ENCODE peak calls at places on chromosomes 12 and 14, in eight cellular contexts. A is left ventricle myocardium inferior; W is naive thymus-derived CD8-positive, alpha-beta T cell; Y is activated CD4-positive, alpha-beta T cell treated with anti-CD3 and anti-CD28 coated beads, Interleukin-2, amount 50 U/mL, for 4 hours; K is HTR-8/SVneo; N is amniotic stem cell; C is activated T-cell treated with anti-CD3 and anti-CD28 coated beads for 24 hours; X is upper lobe of right lung. E is an unnamed sample.

GRCh38 chr12:122226366-122227222 is 742 bp upstream of the DIABLO start:
- DNase-seq in A (no peak), W (no peak), Y (no peak), K (no peak), N (no peak), C (no peak), X (no peak), E (peak; percentile 94)

GRCh38 chr12:24304285-24304684 is 354.8 kb upstream of the SOX5 start:
- DNase-seq in A (no peak), W (no peak), Y (no peak), K (no peak), N (no peak), C (no peak), X (no peak), E (no peak)

GRCh38 chr12:122874081-122874480 is 21.8 kb downstream of the VPS37B start:
- DNase-seq in A (no peak), W (peak; percentile 63), Y (peak; percentile 49), K (no peak), N (no peak), C (peak; percentile 41), X (peak; percentile 57), E (no peak)

GRCh38 chr14:102481371-102481770 is 28.2 kb downstream of the ANKRD9 start:
- DNase-seq in A (no peak), W (no peak), Y (no peak), K (no peak), N (no peak), C (no peak), X (peak; percentile 7), E (no peak)

GRCh38 chr12:97177482-97177881 is 270.4 kb downstream of the NEDD1 start:
- DNase-seq in A (no peak), W (no peak), Y (no peak), K (peak; percentile 22), N (no peak), C (no peak), X (no peak), E (no peak)

GRCh38 chr14:22266683-22267082 is 322.3 kb downstream of the DAD1 start:
- DNase-seq in A (no peak), W (no peak), Y (no peak), K (no peak), N (no peak), C (no peak), X (no peak), E (no peak)

GRCh38 chr14:102560436-102561261 is 31.8 kb upstream of the RCOR1 start:
- DNase-seq in A (no peak), W (no peak), Y (no peak), K (no peak), N (no peak), C (no peak), X (no peak), E (no peak)

GRCh38 chr12:89288959-89289358 is 63.3 kb downstream of the DUSP6 start:
- DNase-seq in A (no peak), W (no peak), Y (no peak), K (no peak), N (no peak), C (no peak), X (no peak), E (no peak)

GRCh38 chr12:84637926-84638325 is 274.7 kb downstream of the SLC6A15 start:
- DNase-seq in A (no peak), W (no peak), Y (no peak), K (no peak), N (no peak), C (no peak), X (no peak), E (no peak)

GRCh38 chr12:40253936-40254335 is 29.1 kb downstream of the LRRK2 start:
- DNase-seq in A (no peak), W (no peak), Y (no peak), K (no peak), N (no peak), C (no peak), X (no peak), E (no peak)

GRCh38 chr12:67025543-67026114 is 243.5 kb upstream of the CAND1 start:
- DNase-seq in A (no peak), W (peak; percentile 33), Y (peak; percentile 39), K (peak; percentile 54), N (no peak), C (peak; percentile 40), X (no peak), E (peak; percentile 83)

GRCh38 chr12:52524241-52524897 is 4.2 kb upstream of the KRT5 start:
- DNase-seq in A (no peak), W (no peak), Y (no peak), K (no peak), N (no peak), C (no peak), X (no peak), E (no peak)

GRCh38 chr12:109650808-109651207 is 62.8 kb upstream of the FAM222A start:
- DNase-seq in A (no peak), W (no peak), Y (no peak), K (no peak), N (no peak), C (no peak), X (no peak), E (no peak)

GRCh38 chr12:94149781-94150482 is 1.6 kb downstream of the PLXNC1 start:
- DNase-seq in A (peak; percentile 34), W (no peak), Y (no peak), K (no peak), N (no peak), C (no peak), X (peak; percentile 71), E (peak; percentile 53)

GRCh38 chr12:49974231-49974675 is 1.5 kb downstream of the AQP6 start:
- DNase-seq in A (peak; percentile 69), W (no peak), Y (no peak), K (no peak), N (peak; percentile 48), C (no peak), X (peak; percentile 85), E (peak; percentile 69)

GRCh38 chr12:106774808-106775524 is 484 bp downstream of the RIC8B start:
- DNase-seq in A (peak; percentile 15), W (no peak), Y (no peak), K (no peak), N (no peak), C (no peak), X (no peak), E (no peak)

GRCh38 chr14:68111733-68112270 is 292.2 kb downstream of the RAD51B start:
- DNase-seq in A (no peak), W (no peak), Y (no peak), K (no peak), N (no peak), C (no peak), X (no peak), E (no peak)

GRCh38 chr12:57611116-57611809 is at the start of gene ARHGEF25:
- DNase-seq in A (peak; percentile 87), W (peak; percentile 48), Y (peak; percentile 43), K (peak; percentile 81), N (no peak), C (peak; percentile 30), X (no peak), E (peak; percentile 94)

GRCh38 chr14:104979758-104980591 is 1.8 kb upstream of the AHNAK2 start:
- DNase-seq in A (peak; percentile 69), W (no peak), Y (no peak), K (no peak), N (no peak), C (no peak), X (peak; percentile 87), E (no peak)

GRCh38 chr12:46147144-46147543 is 121.7 kb downstream of the SLC38A1 start:
- DNase-seq in A (no peak), W (no peak), Y (no peak), K (no peak), N (no peak), C (no peak), X (no peak), E (no peak)

GRCh38 chr12:57803317-57803893 is 15.1 kb downstream of the AVIL start:
- DNase-seq in A (peak; percentile 50), W (peak; percentile 20), Y (peak; percentile 15), K (peak; percentile 61), N (no peak), C (no peak), X (peak; percentile 72), E (peak; percentile 85)

GRCh38 chr14:100840286-100840685 is 14.4 kb downstream of the MEG3 start:
- DNase-seq in A (no peak), W (no peak), Y (no peak), K (no peak), N (no peak), C (no peak), X (no peak), E (peak; percentile 37)

GRCh38 chr12:89138048-89138852 is 214.1 kb downstream of the DUSP6 start:
- DNase-seq in A (no peak), W (no peak), Y (no peak), K (no peak), N (no peak), C (peak; percentile 8), X (no peak), E (no peak)

GRCh38 chr14:67798731-67799130 is 17.7 kb downstream of the ZFYVE26 start:
- DNase-seq in A (no peak), W (no peak), Y (no peak), K (no peak), N (no peak), C (no peak), X (no peak), E (no peak)

GRCh38 chr12:71636704-71637115 is 26.9 kb downstream of the ZFC3H1 start:
- DNase-seq in A (no peak), W (peak; percentile 18), Y (no peak), K (peak; percentile 30), N (peak; percentile 54), C (no peak), X (no peak), E (peak; percentile 77)

GRCh38 chr14:21960636-21961035 is 287.0 kb upstream of the OR4E1 start:
- DNase-seq in A (no peak), W (no peak), Y (no peak), K (no peak), N (no peak), C (no peak), X (no peak), E (no peak)

GRCh38 chr12:48972213-48973021 is 882 bp upstream of the WNT10B start:
- DNase-seq in A (no peak), W (no peak), Y (no peak), K (no peak), N (no peak), C (no peak), X (no peak), E (no peak)

GRCh38 chr12:108689314-108690190 is 41.8 kb downstream of the CORO1C start:
- DNase-seq in A (no peak), W (peak; percentile 30), Y (no peak), K (no peak), N (no peak), C (peak; percentile 30), X (no peak), E (no peak)

GRCh38 chr12:118036672-118037411 is 20.3 kb downstream of the RFC5 start:
- DNase-seq in A (no peak), W (no peak), Y (no peak), K (no peak), N (no peak), C (no peak), X (no peak), E (no peak)

GRCh38 chr12:749871-750270 is 2.5 kb upstream of the WNK1 start:
- DNase-seq in A (no peak), W (no peak), Y (no peak), K (no peak), N (no peak), C (no peak), X (no peak), E (no peak)

GRCh38 chr14:105050551-105050897 is 14.7 kb downstream of the GPR132 start:
- DNase-seq in A (no peak), W (no peak), Y (no peak), K (peak; percentile 44), N (no peak), C (no peak), X (peak; percentile 86), E (peak; percentile 61)

GRCh38 chr12:124500232-124501079 is 67.0 kb downstream of the NCOR2 start:
- DNase-seq in A (no peak), W (no peak), Y (no peak), K (peak; percentile 87), N (no peak), C (no peak), X (no peak), E (peak; percentile 82)

GRCh38 chr14:61889914-61890351 is 127.7 kb downstream of the SNAPC1 start:
- DNase-seq in A (no peak), W (no peak), Y (peak; percentile 1), K (no peak), N (no peak), C (peak; percentile 14), X (no peak), E (peak; percentile 44)

GRCh38 chr12:64190140-64190539 is 32.0 kb downstream of the KICS2 start:
- DNase-seq in A (no peak), W (no peak), Y (no peak), K (no peak), N (no peak), C (no peak), X (no peak), E (no peak)